ENCODE peak calls at places on chromosomes 12 and 14, in five cellular contexts. I, Q, W, Y and F are unnamed samples.

GRCh38 chr12:57276935-57277563 is 26.1 kb upstream of the STAC3 start:
- DNase-seq in Y (peak), Q (peak), I (peak), W (peak), F (peak)

GRCh38 chr14:21428930-21429329 is 27.0 kb downstream of the CHD8 start:
- DNase-seq in Q (no peak), W (no peak), Y (no peak), I (no peak), F (no peak)

GRCh38 chr12:125185311-125185739 is 120.1 kb downstream of the AACS start:
- DNase-seq in I (no peak), Q (no peak), W (peak), Y (no peak), F (no peak)

GRCh38 chr12:17283563-17283962 is 677.6 kb upstream of the LMO3 start:
- DNase-seq in Y (no peak), Q (no peak), I (no peak), W (no peak), F (no peak)

GRCh38 chr12:116537149-116537904 is 21.9 kb upstream of the MAP1LC3B2 start:
- DNase-seq in Q (no peak), Y (no peak), W (no peak), I (peak), F (no peak)

GRCh38 chr12:51848843-51849735 is 571 bp upstream of the FIGNL2 start:
- DNase-seq in W (peak), Y (no peak), I (no peak), Q (no peak), F (no peak)

GRCh38 chr12:31897791-31898503 is 61.3 kb upstream of the RESF1 start:
- DNase-seq in Y (peak), W (peak), Q (peak), I (peak), F (no peak)

GRCh38 chr12:25723286-25723685 is 170.2 kb upstream of the LMNTD1 start:
- DNase-seq in Y (no peak), Q (no peak), W (no peak), I (no peak), F (no peak)

GRCh38 chr12:388547-389137 is 478 bp downstream of the KDM5A start:
- DNase-seq in I (peak), Y (peak), W (peak), Q (peak), F (no peak)

GRCh38 chr14:93510030-93510429 is 79.3 kb downstream of the UNC79 start:
- DNase-seq in Q (no peak), Y (no peak), I (no peak), W (no peak), F (no peak)

GRCh38 chr14:85519661-85520305 is 10.2 kb upstream of the FLRT2 start:
- DNase-seq in Q (peak), Y (no peak), I (no peak), W (no peak), F (no peak)

GRCh38 chr14:22386924-22387775 is 201.9 kb downstream of the DAD1 start:
- DNase-seq in Y (peak), I (peak), Q (peak), W (peak), F (peak)

GRCh38 chr12:53102883-53103807 is at the start of gene SOAT2:
- DNase-seq in Y (no peak), W (peak), Q (no peak), I (peak), F (no peak)

GRCh38 chr12:105799103-105799502 is 339.7 kb downstream of the NUAK1 start:
- DNase-seq in I (no peak), Y (no peak), W (no peak), Q (no peak), F (no peak)

GRCh38 chr14:31127690-31128089 is 79.9 kb downstream of the HECTD1 start:
- DNase-seq in Y (no peak), W (no peak), Q (peak), I (no peak), F (no peak)

GRCh38 chr14:42911642-42912041 is 1305.0 kb downstream of the LRFN5 start:
- DNase-seq in Y (no peak), Q (peak), W (no peak), I (no peak), F (no peak)
- TF ChIP-seq CTCF in Y (peak), Q (peak), W (no peak), I (no peak), F (no peak)

GRCh38 chr14:105933238-105933637 is 406.9 kb downstream of the TMEM121 start:
- DNase-seq in I (no peak), Y (no peak), W (no peak), Q (no peak), F (no peak)

GRCh38 chr14:105935384-105935783 is 409.0 kb downstream of the TMEM121 start:
- DNase-seq in W (no peak), I (no peak), Y (no peak), Q (no peak), F (no peak)

GRCh38 chr14:105929327-105930081 is 403.1 kb downstream of the TMEM121 start:
- DNase-seq in I (no peak), Q (no peak), Y (no peak), W (no peak), F (no peak)

GRCh38 chr14:105930572-105930971 is 404.2 kb downstream of the TMEM121 start:
- DNase-seq in Y (no peak), I (no peak), Q (no peak), W (no peak), F (no peak)

DNA sequence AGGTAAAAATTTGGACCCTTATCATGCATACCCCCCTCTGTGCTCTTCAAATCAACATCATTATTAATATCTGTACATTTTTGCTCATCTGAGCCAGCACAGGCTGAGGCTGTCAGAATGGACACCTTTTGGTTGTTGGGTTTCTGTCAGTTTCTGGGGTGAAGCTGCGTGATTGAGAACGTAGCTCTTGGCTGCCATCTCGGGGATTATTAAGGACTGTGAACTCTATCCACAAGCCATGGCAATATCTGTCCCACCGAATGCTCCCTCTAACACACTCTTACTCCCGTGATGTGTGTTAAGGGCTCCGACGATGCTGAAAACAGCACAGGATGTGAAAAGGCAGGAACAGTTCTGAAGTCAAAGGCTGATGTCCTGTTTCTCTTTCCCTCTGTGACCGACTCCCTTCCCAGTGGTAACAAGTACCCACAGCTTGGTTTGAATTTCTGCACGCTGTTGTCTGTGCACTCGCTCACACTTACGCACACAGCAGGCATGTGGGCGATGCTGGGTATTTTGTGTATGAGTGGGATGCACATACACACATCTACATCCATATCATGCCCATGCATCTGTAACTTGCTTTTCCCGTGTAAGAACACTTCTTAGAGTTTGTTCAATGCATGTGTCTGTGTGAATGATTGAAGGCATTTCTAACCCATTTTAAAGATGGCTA is 405.6 kb downstream of the TMEM121 start:
- DNase-seq in I (no peak), Q (peak), Y (no peak), W (no peak), F (no peak)
- TF ChIP-seq CTCF in I (no peak), Q (peak), Y (no peak), W (no peak), F (no peak)

DNA sequence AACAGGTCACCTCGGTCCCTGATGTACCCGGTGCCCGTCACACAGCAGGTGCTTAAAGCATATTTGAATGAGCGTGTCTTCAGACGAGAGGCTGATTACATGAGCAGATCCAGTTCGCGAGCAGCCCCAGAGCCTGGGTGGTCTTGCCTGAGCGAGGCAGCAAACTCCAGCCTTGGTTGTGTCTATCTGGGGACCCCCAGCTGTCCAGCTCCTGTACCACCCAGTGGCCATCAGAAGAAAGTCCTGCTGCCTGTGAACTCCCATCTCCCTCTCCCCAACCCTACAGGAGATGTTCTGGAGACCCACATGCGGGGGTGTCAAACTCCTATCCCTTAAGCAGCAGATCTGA is 174.2 kb downstream of the PHETA1 start:
- DNase-seq in W (no peak), I (no peak), Q (no peak), Y (no peak), F (no peak)
- TF ChIP-seq CTCF in W (no peak), I (no peak), Q (no peak), Y (no peak), F (no peak)

DNA sequence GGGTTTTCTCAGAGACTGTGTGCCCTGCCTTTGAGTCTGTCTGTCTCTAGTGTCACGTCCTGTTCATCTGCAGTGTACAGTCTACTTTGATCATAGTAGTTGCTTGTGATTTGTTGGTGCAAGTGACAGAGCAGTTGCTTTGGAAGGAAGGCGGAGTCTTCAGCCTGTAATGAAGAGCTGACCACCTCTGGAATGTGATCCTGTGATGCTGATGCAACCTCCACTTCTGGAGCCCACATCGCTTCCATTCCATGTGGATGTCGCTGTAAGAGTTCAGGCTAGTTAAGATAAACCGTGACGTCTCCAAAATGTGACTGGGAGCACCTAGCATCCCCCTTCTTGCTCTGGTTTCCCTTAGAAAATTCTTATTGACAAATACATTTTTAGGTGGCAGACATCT is 51.8 kb downstream of the PELI2 start:
- DNase-seq in Q (no peak), Y (no peak), W (no peak), I (no peak), F (no peak)
- TF ChIP-seq CTCF in Q (no peak), Y (no peak), W (no peak), I (no peak), F (no peak)

GRCh38 chr12:101696477-101697196 is 803 bp upstream of the CHPT1 start:
- DNase-seq in I (peak), Y (no peak), W (peak), Q (no peak), F (no peak)

GRCh38 chr12:101697197-101697929 is at the start of gene CHPT1:
- DNase-seq in Q (peak), Y (peak), W (peak), I (peak), F (no peak)

GRCh38 chr12:101697930-101698781 is 716 bp downstream of the CHPT1 start:
- DNase-seq in I (peak), W (peak), Q (peak), Y (peak), F (no peak)

GRCh38 chr12:101700299-101700820 is 2.9 kb downstream of the CHPT1 start:
- DNase-seq in Y (no peak), Q (no peak), I (no peak), W (no peak), F (no peak)

GRCh38 chr12:101698782-101699347 is 1.4 kb downstream of the CHPT1 start:
- DNase-seq in W (no peak), I (no peak), Y (no peak), Q (no peak), F (no peak)
- TF ChIP-seq CTCF in W (peak), I (peak), Y (peak), Q (peak), F (peak)

GRCh38 chr14:67572608-67573007 is 27.5 kb downstream of the PIGH start:
- DNase-seq in Y (no peak), I (no peak), Q (no peak), W (no peak), F (no peak)

GRCh38 chr14:67571991-67572323 is 28.1 kb downstream of the PIGH start:
- DNase-seq in I (no peak), Y (no peak), Q (no peak), W (no peak), F (no peak)

GRCh38 chr14:67570453-67570852 is 29.6 kb downstream of the PIGH start:
- DNase-seq in Y (no peak), W (no peak), I (no peak), Q (no peak), F (no peak)

GRCh38 chr14:67569651-67570290 is 30.3 kb downstream of the PIGH start:
- DNase-seq in I (no peak), Y (no peak), Q (no peak), W (no peak), F (no peak)

DNA sequence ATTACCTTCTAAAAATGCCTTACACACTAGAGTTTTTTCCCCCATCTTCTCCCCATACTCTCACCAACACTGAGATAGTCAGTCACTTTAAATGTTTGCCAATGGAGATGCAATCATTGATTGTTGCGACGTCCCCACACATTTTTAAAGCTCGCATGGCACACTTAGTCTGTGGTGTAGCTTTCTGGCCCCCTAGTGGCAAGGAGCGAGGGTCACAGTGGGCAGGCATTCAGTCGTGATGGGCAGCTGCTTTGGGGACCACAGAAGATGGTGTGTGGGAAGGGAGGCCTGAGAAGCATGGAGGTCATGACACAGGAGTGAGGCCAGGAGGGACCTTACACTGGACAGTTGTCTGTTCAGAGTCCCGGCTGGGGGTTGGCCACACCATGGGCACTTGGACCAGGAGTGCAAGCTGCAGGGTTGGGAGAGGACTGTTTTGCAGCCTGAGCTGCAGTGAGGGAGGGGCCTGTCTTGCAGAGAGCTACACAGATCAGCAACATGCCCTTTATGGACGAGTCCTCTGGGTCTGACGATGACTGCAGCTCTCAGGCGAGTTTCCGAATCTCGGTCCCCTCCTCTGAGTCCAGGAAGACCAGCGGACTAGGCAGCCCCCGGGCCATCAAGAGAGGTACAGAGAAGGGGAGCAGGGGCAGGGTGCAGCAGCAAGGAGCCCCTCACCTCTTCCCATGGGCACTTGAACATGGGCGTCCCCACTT is 28.6 kb downstream of the PIGH start:
- DNase-seq in I (peak), Y (peak), Q (peak), W (peak), F (peak)
- TF ChIP-seq CTCF in I (peak), Y (peak), Q (peak), W (peak), F (peak)

GRCh38 chr14:102231476-102232347 is 73.3 kb downstream of the MOK start:
- DNase-seq in Q (no peak), Y (no peak), W (no peak), I (no peak), F (no peak)

GRCh38 chr14:102234331-102235264 is 70.4 kb downstream of the MOK start:
- DNase-seq in W (no peak), Q (no peak), Y (no peak), I (no peak), F (no peak)

GRCh38 chr14:102235275-102235897 is 69.6 kb downstream of the MOK start:
- DNase-seq in Q (peak), I (peak), Y (peak), W (peak), F (peak)

GRCh38 chr14:102232348-102232625 is 72.7 kb downstream of the MOK start:
- DNase-seq in W (no peak), Q (no peak), I (no peak), Y (no peak), F (no peak)

DNA sequence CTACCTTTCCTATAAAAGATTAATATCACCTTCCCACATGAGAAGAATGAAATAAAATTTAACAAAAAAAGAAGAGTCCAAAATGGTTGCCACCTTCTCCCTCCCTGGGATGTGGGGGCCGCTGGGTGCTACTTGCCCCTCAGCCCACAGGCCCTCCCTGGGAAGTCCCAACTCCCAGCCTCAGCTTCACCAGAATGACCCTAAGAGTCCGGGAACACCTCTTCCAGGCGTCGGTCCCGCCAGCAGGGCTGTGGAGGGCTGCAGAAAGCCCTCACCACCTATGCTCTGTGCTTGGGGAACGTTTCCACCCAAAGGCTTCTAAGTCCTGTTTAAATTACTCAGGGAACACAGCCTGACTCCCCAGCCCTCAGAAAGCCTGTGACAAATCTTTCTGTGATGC is 71.9 kb downstream of the MOK start:
- DNase-seq in I (no peak), Y (no peak), Q (no peak), W (no peak), F (no peak)
- TF ChIP-seq CTCF in I (no peak), Y (no peak), Q (no peak), W (no peak), F (no peak)

DNA sequence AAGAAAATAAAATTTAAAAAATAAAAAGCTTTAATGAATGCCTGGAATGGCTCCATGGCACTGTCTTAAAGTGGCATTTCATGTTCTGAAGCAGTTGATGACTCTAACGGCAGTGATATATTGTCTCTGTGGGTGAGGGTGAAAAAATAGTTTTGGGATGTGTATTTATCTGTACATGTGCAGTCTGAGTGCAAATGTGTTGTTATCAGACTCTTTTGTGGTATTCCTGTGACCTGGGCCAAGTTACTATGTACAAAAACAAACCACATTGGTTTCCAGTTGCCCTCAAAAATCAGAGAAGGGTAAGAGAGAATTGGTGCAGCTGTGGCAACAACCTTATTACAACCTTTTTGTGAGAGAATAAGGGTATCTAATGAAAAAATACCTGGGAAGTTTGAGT is 81.7 kb upstream of the CCDC91 start:
- DNase-seq in I (peak), W (no peak), Q (no peak), Y (peak), F (no peak)
- TF ChIP-seq CTCF in I (no peak), W (no peak), Q (no peak), Y (no peak), F (no peak)

DNA sequence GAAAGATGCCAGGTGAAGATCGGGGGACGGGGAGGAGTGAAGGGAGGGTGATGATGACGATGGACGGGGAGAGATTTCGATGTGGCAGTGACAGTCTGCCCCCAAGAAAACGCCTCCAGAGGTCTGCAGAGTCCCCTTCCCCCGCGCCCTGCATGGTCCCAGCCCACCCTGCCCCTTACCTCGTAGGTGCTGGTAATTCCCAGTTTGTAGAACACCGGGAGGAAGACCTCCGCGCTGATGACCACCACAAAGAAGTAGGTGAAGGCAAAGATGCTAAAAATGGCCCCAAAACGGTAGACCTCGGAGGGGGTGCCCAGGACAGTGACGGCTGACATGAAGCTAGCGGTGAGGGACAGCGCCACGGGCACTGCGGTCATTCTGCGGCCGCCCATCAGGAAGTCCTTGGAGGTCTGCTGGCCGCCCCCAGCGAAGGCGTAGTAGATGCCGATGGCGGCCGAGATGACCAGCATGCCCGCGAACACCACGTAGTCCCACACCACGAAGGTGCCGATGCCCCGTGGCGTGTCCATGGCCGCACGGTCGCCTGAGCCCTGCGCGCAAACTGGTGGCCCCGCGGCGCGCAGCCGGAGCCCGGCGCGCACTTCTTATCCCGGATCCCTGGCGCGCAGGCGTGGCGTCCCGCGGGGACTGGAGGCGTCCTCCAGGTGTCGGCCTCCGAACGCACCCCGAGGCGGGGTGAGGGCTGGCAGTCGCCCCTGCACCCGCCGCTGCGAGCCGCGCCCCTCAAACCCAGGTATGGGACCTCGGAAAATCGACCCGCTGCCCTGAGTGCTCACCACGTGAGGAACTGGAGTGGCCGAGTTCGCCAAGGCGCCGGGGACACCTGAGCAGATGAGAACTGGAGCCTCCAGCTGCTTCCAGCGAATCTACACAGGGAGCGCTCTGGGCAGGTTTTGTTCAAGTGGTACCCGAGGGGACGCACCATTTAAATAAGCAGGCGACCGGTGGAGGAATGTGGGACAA is at the start of gene SLC5A8:
- DNase-seq in Y (no peak), Q (no peak), W (peak), I (no peak), F (no peak)
- TF ChIP-seq CTCF in Y (no peak), Q (no peak), W (no peak), I (no peak), F (no peak)